ENCODE peak calls at places on chromosome 7, in six cellular contexts. One of them, this sample, is unnamed.

GRCh38 chr7:75835688-75836285 is 22.2 kb upstream of the CCL24 start:
- DNase-seq in amniotic stem cell: no peak
- DNase-seq in hepatic stellate cell: no peak
- DNase-seq in stimulated activated CD4-positive, alpha-beta T cell treated with anti-CD3 and anti-CD28 coated beads, Interleukin-2, amount 100 ng/mL, for 24 hours: no peak
- DNase-seq in neural crest cell: no peak
- DNase-seq in HFF-Myc: no peak
- DNase-seq in this sample: no peak

GRCh38 chr7:2154121-2154520 is 78.6 kb downstream of the MAD1L1 start:
- DNase-seq in amniotic stem cell: no peak
- DNase-seq in hepatic stellate cell: no peak
- DNase-seq in stimulated activated CD4-positive, alpha-beta T cell treated with anti-CD3 and anti-CD28 coated beads, Interleukin-2, amount 100 ng/mL, for 24 hours: no peak
- DNase-seq in neural crest cell: no peak
- DNase-seq in HFF-Myc: no peak
- DNase-seq in this sample: no peak

GRCh38 chr7:27149817-27150567 is 2.4 kb downstream of the HOXA3 start:
- DNase-seq in amniotic stem cell: no peak
- DNase-seq in hepatic stellate cell: no peak
- DNase-seq in stimulated activated CD4-positive, alpha-beta T cell treated with anti-CD3 and anti-CD28 coated beads, Interleukin-2, amount 100 ng/mL, for 24 hours: no peak
- DNase-seq in neural crest cell: no peak
- DNase-seq in HFF-Myc: no peak
- DNase-seq in this sample: no peak

GRCh38 chr7:112147752-112148435 is 58.3 kb downstream of the DOCK4 start:
- DNase-seq in amniotic stem cell: no peak
- DNase-seq in hepatic stellate cell: no peak
- DNase-seq in stimulated activated CD4-positive, alpha-beta T cell treated with anti-CD3 and anti-CD28 coated beads, Interleukin-2, amount 100 ng/mL, for 24 hours: no peak
- DNase-seq in neural crest cell: no peak
- DNase-seq in HFF-Myc: no peak
- DNase-seq in this sample: no peak

GRCh38 chr7:97770845-97771244 is 39.0 kb downstream of the TAC1 start:
- DNase-seq in amniotic stem cell: no peak
- DNase-seq in hepatic stellate cell: no peak
- DNase-seq in stimulated activated CD4-positive, alpha-beta T cell treated with anti-CD3 and anti-CD28 coated beads, Interleukin-2, amount 100 ng/mL, for 24 hours: no peak
- DNase-seq in neural crest cell: no peak
- DNase-seq in HFF-Myc: no peak
- DNase-seq in this sample: no peak

GRCh38 chr7:28419717-28420116 is 7.4 kb downstream of the CREB5 start:
- DNase-seq in amniotic stem cell: peak
- DNase-seq in hepatic stellate cell: no peak
- DNase-seq in stimulated activated CD4-positive, alpha-beta T cell treated with anti-CD3 and anti-CD28 coated beads, Interleukin-2, amount 100 ng/mL, for 24 hours: no peak
- DNase-seq in neural crest cell: no peak
- DNase-seq in HFF-Myc: no peak
- DNase-seq in this sample: no peak

GRCh38 chr7:28748934-28749584 is 209.1 kb downstream of the TRIL start:
- DNase-seq in amniotic stem cell: no peak
- DNase-seq in hepatic stellate cell: no peak
- DNase-seq in stimulated activated CD4-positive, alpha-beta T cell treated with anti-CD3 and anti-CD28 coated beads, Interleukin-2, amount 100 ng/mL, for 24 hours: no peak
- DNase-seq in neural crest cell: no peak
- DNase-seq in HFF-Myc: peak
- DNase-seq in this sample: peak

GRCh38 chr7:157973971-157974677 is 613.5 kb downstream of the PTPRN2 start:
- DNase-seq in amniotic stem cell: no peak
- DNase-seq in hepatic stellate cell: no peak
- DNase-seq in stimulated activated CD4-positive, alpha-beta T cell treated with anti-CD3 and anti-CD28 coated beads, Interleukin-2, amount 100 ng/mL, for 24 hours: no peak
- DNase-seq in neural crest cell: no peak
- DNase-seq in HFF-Myc: no peak
- DNase-seq in this sample: no peak

GRCh38 chr7:2978403-2978802 is 65.3 kb downstream of the CARD11 start:
- DNase-seq in amniotic stem cell: no peak
- DNase-seq in hepatic stellate cell: no peak
- DNase-seq in stimulated activated CD4-positive, alpha-beta T cell treated with anti-CD3 and anti-CD28 coated beads, Interleukin-2, amount 100 ng/mL, for 24 hours: peak
- DNase-seq in neural crest cell: no peak
- DNase-seq in HFF-Myc: no peak
- DNase-seq in this sample: no peak

GRCh38 chr7:149300751-149301150 is 38.8 kb downstream of the ZNF783 start:
- DNase-seq in amniotic stem cell: no peak
- DNase-seq in hepatic stellate cell: no peak
- DNase-seq in stimulated activated CD4-positive, alpha-beta T cell treated with anti-CD3 and anti-CD28 coated beads, Interleukin-2, amount 100 ng/mL, for 24 hours: peak
- DNase-seq in neural crest cell: no peak
- DNase-seq in HFF-Myc: no peak
- DNase-seq in this sample: no peak

GRCh38 chr7:101882595-101883564 is 65.5 kb downstream of the CUX1 start:
- DNase-seq in amniotic stem cell: peak
- DNase-seq in hepatic stellate cell: peak
- DNase-seq in stimulated activated CD4-positive, alpha-beta T cell treated with anti-CD3 and anti-CD28 coated beads, Interleukin-2, amount 100 ng/mL, for 24 hours: no peak
- DNase-seq in neural crest cell: peak
- DNase-seq in HFF-Myc: peak
- DNase-seq in this sample: peak

GRCh38 chr7:1284743-1285458 is 52.2 kb downstream of the UNCX start:
- DNase-seq in amniotic stem cell: no peak
- DNase-seq in hepatic stellate cell: no peak
- DNase-seq in stimulated activated CD4-positive, alpha-beta T cell treated with anti-CD3 and anti-CD28 coated beads, Interleukin-2, amount 100 ng/mL, for 24 hours: no peak
- DNase-seq in neural crest cell: no peak
- DNase-seq in HFF-Myc: no peak
- DNase-seq in this sample: no peak

GRCh38 chr7:120988591-120989299 is at the start of gene CPED1:
- DNase-seq in amniotic stem cell: peak
- DNase-seq in hepatic stellate cell: peak
- DNase-seq in stimulated activated CD4-positive, alpha-beta T cell treated with anti-CD3 and anti-CD28 coated beads, Interleukin-2, amount 100 ng/mL, for 24 hours: peak
- DNase-seq in neural crest cell: peak
- DNase-seq in HFF-Myc: no peak
- DNase-seq in this sample: peak

GRCh38 chr7:92667816-92668540 is 77.8 kb upstream of the FAM133B start:
- DNase-seq in amniotic stem cell: no peak
- DNase-seq in hepatic stellate cell: no peak
- DNase-seq in stimulated activated CD4-positive, alpha-beta T cell treated with anti-CD3 and anti-CD28 coated beads, Interleukin-2, amount 100 ng/mL, for 24 hours: no peak
- DNase-seq in neural crest cell: no peak
- DNase-seq in HFF-Myc: no peak
- DNase-seq in this sample: no peak

GRCh38 chr7:157271991-157272324 is 64.8 kb upstream of the DNAJB6 start:
- DNase-seq in amniotic stem cell: peak
- DNase-seq in hepatic stellate cell: peak
- DNase-seq in stimulated activated CD4-positive, alpha-beta T cell treated with anti-CD3 and anti-CD28 coated beads, Interleukin-2, amount 100 ng/mL, for 24 hours: no peak
- DNase-seq in neural crest cell: no peak
- DNase-seq in HFF-Myc: peak
- DNase-seq in this sample: peak

GRCh38 chr7:81659697-81660395 is 110.0 kb downstream of the HGF start:
- DNase-seq in amniotic stem cell: no peak
- DNase-seq in hepatic stellate cell: no peak
- DNase-seq in stimulated activated CD4-positive, alpha-beta T cell treated with anti-CD3 and anti-CD28 coated beads, Interleukin-2, amount 100 ng/mL, for 24 hours: no peak
- DNase-seq in neural crest cell: no peak
- DNase-seq in HFF-Myc: no peak
- DNase-seq in this sample: no peak